ENCODE peak calls at places on chromosomes 1 and 21, in nine cellular contexts. S, G, I, C, Y, F, P, U and H are unnamed samples.

GRCh38 chr1:109790735-109791494 is 27.2 kb upstream of the EPS8L3 start:
- DNase-seq in S (peak), G (peak), I (peak), C (no peak), Y (no peak), F (no peak), P (no peak), U (peak), H (peak)

GRCh38 chr1:17538428-17539130 is 919 bp upstream of the ARHGEF10L start:
- DNase-seq in S (no peak), G (peak), I (no peak), C (peak), Y (no peak), F (no peak), P (no peak), U (peak), H (no peak)

GRCh38 chr1:78101514-78101913 is 55.7 kb downstream of the GIPC2 start:
- DNase-seq in S (no peak), G (no peak), I (no peak), C (no peak), Y (peak), F (peak), P (no peak), U (peak), H (no peak)

GRCh38 chr21:19540287-19540686 is 1136.7 kb upstream of the TMPRSS15 start:
- DNase-seq in S (no peak), G (no peak), I (no peak), C (no peak), Y (no peak), F (no peak), P (no peak), U (no peak), H (no peak)

GRCh38 chr21:42146821-42147220 is 72.1 kb upstream of the ABCG1 start:
- DNase-seq in S (no peak), G (peak), I (peak), C (peak), Y (no peak), F (no peak), P (no peak), U (no peak), H (peak)

GRCh38 chr1:67682659-67683197 is 2.3 kb upstream of the GADD45A start:
- DNase-seq in S (no peak), G (no peak), I (no peak), C (no peak), Y (no peak), F (no peak), P (no peak), U (no peak), H (no peak)

GRCh38 chr1:81121324-81121723 is 679.4 kb upstream of the ADGRL2 start:
- DNase-seq in S (no peak), G (no peak), I (no peak), C (no peak), Y (no peak), F (no peak), P (no peak), U (no peak), H (no peak)

GRCh38 chr21:42460391-42461184 is 35.4 kb downstream of the RSPH1 start:
- DNase-seq in S (peak), G (no peak), I (no peak), C (peak), Y (no peak), F (no peak), P (peak), U (no peak), H (peak)

GRCh38 chr1:1075148-1075935 is 1.2 kb upstream of the RNF223 start:
- DNase-seq in S (no peak), G (no peak), I (no peak), C (peak), Y (no peak), F (no peak), P (no peak), U (peak), H (peak)

GRCh38 chr1:57190898-57191297 is 225.1 kb upstream of the C8B start:
- DNase-seq in S (no peak), G (no peak), I (no peak), C (no peak), Y (no peak), F (no peak), P (no peak), U (no peak), H (no peak)

GRCh38 chr1:50929376-50929958 is 30.6 kb downstream of the FAF1 start:
- DNase-seq in S (no peak), G (no peak), I (no peak), C (no peak), Y (peak), F (no peak), P (peak), U (no peak), H (no peak)

GRCh38 chr21:44890338-44890931 is 16.9 kb upstream of the PTTG1IP start:
- DNase-seq in S (no peak), G (no peak), I (no peak), C (no peak), Y (no peak), F (no peak), P (no peak), U (no peak), H (no peak)

GRCh38 chr1:167881786-167882185 is 32.1 kb downstream of the ADCY10 start:
- DNase-seq in S (no peak), G (no peak), I (no peak), C (no peak), Y (no peak), F (no peak), P (no peak), U (no peak), H (no peak)

GRCh38 chr1:113192242-113192641 is 119.2 kb downstream of the LRIG2 start:
- DNase-seq in S (no peak), G (no peak), I (no peak), C (no peak), Y (no peak), F (no peak), P (no peak), U (no peak), H (no peak)

GRCh38 chr1:103106426-103107321 is 1.6 kb downstream of the COL11A1 start:
- DNase-seq in S (peak), G (no peak), I (no peak), C (no peak), Y (peak), F (peak), P (peak), U (no peak), H (no peak)

GRCh38 chr1:29626066-29626465 is 389.7 kb downstream of the PTPRU start:
- DNase-seq in S (no peak), G (no peak), I (no peak), C (no peak), Y (no peak), F (peak), P (no peak), U (no peak), H (no peak)

GRCh38 chr1:43861337-43861736 is 72.3 kb upstream of the ARTN start:
- DNase-seq in S (no peak), G (no peak), I (no peak), C (no peak), Y (no peak), F (no peak), P (no peak), U (no peak), H (no peak)

GRCh38 chr1:208139434-208140086 is 104.6 kb downstream of the PLXNA2 start:
- DNase-seq in S (no peak), G (no peak), I (no peak), C (no peak), Y (no peak), F (no peak), P (no peak), U (no peak), H (no peak)

GRCh38 chr1:19708558-19708957 is 43.9 kb downstream of the HTR6 start:
- DNase-seq in S (no peak), G (no peak), I (no peak), C (no peak), Y (no peak), F (no peak), P (no peak), U (no peak), H (no peak)

GRCh38 chr1:53895421-53895820 is 1.4 kb downstream of the DIO1 start:
- DNase-seq in S (no peak), G (no peak), I (no peak), C (no peak), Y (no peak), F (peak), P (no peak), U (no peak), H (no peak)

GRCh38 chr1:33957854-33958253 is 94.0 kb downstream of the HMGB4 start:
- DNase-seq in S (no peak), G (no peak), I (no peak), C (no peak), Y (no peak), F (no peak), P (no peak), U (no peak), H (no peak)

GRCh38 chr1:228445867-228446584 is 29.4 kb upstream of the TRIM17 start:
- DNase-seq in S (peak), G (no peak), I (no peak), C (no peak), Y (no peak), F (peak), P (no peak), U (peak), H (no peak)

GRCh38 chr1:96713649-96714048 is 7.9 kb upstream of the PTBP2 start:
- DNase-seq in S (no peak), G (no peak), I (no peak), C (no peak), Y (no peak), F (no peak), P (no peak), U (no peak), H (no peak)

GRCh38 chr1:192270398-192270797 is 46.4 kb upstream of the RGS21 start:
- DNase-seq in S (no peak), G (no peak), I (no peak), C (no peak), Y (no peak), F (no peak), P (no peak), U (no peak), H (no peak)

GRCh38 chr1:168755800-168756418 is 26.9 kb upstream of the DPT start:
- DNase-seq in S (no peak), G (no peak), I (no peak), C (no peak), Y (no peak), F (no peak), P (no peak), U (no peak), H (no peak)

GRCh38 chr1:118898702-118899101 is 89.4 kb downstream of the TBX15 start:
- DNase-seq in S (no peak), G (no peak), I (no peak), C (no peak), Y (no peak), F (no peak), P (peak), U (no peak), H (no peak)

GRCh38 chr1:98388431-98388830 is 273.1 kb upstream of the SNX7 start:
- DNase-seq in S (peak), G (no peak), I (no peak), C (no peak), Y (peak), F (peak), P (no peak), U (no peak), H (no peak)

GRCh38 chr1:229619614-229620013 is 6.3 kb downstream of the TAF5L start:
- DNase-seq in S (no peak), G (no peak), I (no peak), C (no peak), Y (no peak), F (no peak), P (no peak), U (no peak), H (no peak)

GRCh38 chr1:9453375-9454093 is 85.7 kb upstream of the SLC25A33 start:
- DNase-seq in S (no peak), G (no peak), I (no peak), C (no peak), Y (no peak), F (no peak), P (no peak), U (no peak), H (no peak)

GRCh38 chr1:32962248-32962896 is 2.2 kb downstream of the RNF19B start:
- DNase-seq in S (no peak), G (no peak), I (no peak), C (no peak), Y (no peak), F (no peak), P (no peak), U (no peak), H (no peak)

GRCh38 chr1:224696891-224697765 is 81.0 kb downstream of the CNIH3 start:
- DNase-seq in S (no peak), G (no peak), I (no peak), C (no peak), Y (no peak), F (no peak), P (peak), U (peak), H (no peak)

GRCh38 chr1:214957330-214958137 is 125.0 kb upstream of the KCNK2 start:
- DNase-seq in S (no peak), G (no peak), I (no peak), C (no peak), Y (peak), F (peak), P (no peak), U (no peak), H (no peak)

GRCh38 chr1:202586018-202586821 is 124.0 kb downstream of the SYT2 start:
- DNase-seq in S (no peak), G (no peak), I (no peak), C (no peak), Y (no peak), F (peak), P (peak), U (peak), H (no peak)

GRCh38 chr1:36087233-36088123 is 1.2 kb upstream of the ADPRS start:
- DNase-seq in S (no peak), G (no peak), I (no peak), C (no peak), Y (no peak), F (no peak), P (no peak), U (no peak), H (no peak)